ENCODE peak calls at places on chromosomes 5 and 9, in eight cellular contexts. V is mesendoderm, H is HCT116, X is right lobe of liver, O is A549, Y is AG04450, T is lower lobe of right lung, D is tibial artery. G is an unnamed sample.

GRCh38 chr5:169097374-169097831 is 203.5 kb downstream of the SLIT3 start:
- DNase-seq in O (no peak), X (no peak), H (no peak), Y (no peak), T (no peak), D (peak), V (no peak), G (peak)

GRCh38 chr5:110716247-110717245 is 9.9 kb downstream of the TMEM232 start:
- DNase-seq in O (no peak), H (no peak), D (no peak), V (peak), X (no peak), Y (no peak), T (no peak), G (no peak)

GRCh38 chr9:127711831-127712274 is 3.6 kb downstream of the PTRH1 start:
- DNase-seq in Y (no peak), T (no peak), D (no peak), H (no peak), X (no peak), V (no peak), O (no peak), G (no peak)

GRCh38 chr9:87178353-87178752 is 231.0 kb upstream of the GAS1 start:
- DNase-seq in H (no peak), O (no peak), Y (no peak), X (no peak), V (no peak), T (no peak), D (no peak), G (no peak)

GRCh38 chr9:92294297-92294676 is 790 bp upstream of the IARS1 start:
- DNase-seq in V (peak), D (no peak), T (peak), H (no peak), Y (no peak), O (no peak), X (no peak), G (no peak)

GRCh38 chr5:148452499-148453193 is 68.9 kb downstream of the FBXO38 start:
- DNase-seq in D (no peak), X (no peak), V (no peak), T (no peak), Y (no peak), O (no peak), H (no peak), G (no peak)

GRCh38 chr5:74476197-74477081 is 164.1 kb downstream of the ENC1 start:
- DNase-seq in V (no peak), D (no peak), O (no peak), H (no peak), X (no peak), Y (no peak), T (no peak), G (no peak)

GRCh38 chr5:151480859-151481258 is 33.5 kb downstream of the SLC36A1 start:
- DNase-seq in D (no peak), Y (no peak), O (no peak), H (no peak), V (peak), T (no peak), X (no peak), G (no peak)

GRCh38 chr9:18580146-18580545 is 106.2 kb downstream of the ADAMTSL1 start:
- DNase-seq in H (no peak), Y (no peak), D (no peak), O (no peak), T (no peak), V (no peak), X (no peak), G (no peak)

GRCh38 chr9:35277649-35278359 is 116.0 kb downstream of the UNC13B start:
- DNase-seq in O (no peak), T (no peak), D (peak), X (no peak), H (no peak), V (no peak), Y (peak), G (no peak)

GRCh38 chr9:138009456-138010273 is 132.1 kb downstream of the CACNA1B start:
- DNase-seq in X (peak), Y (no peak), D (no peak), T (peak), H (no peak), V (no peak), O (no peak), G (no peak)

GRCh38 chr9:127904518-127904887 is 5.1 kb upstream of the ST6GALNAC6 start:
- DNase-seq in T (peak), Y (no peak), O (no peak), D (no peak), X (no peak), H (no peak), V (peak), G (no peak)

GRCh38 chr5:94181940-94182339 is 436.5 kb downstream of the KIAA0825 start:
- DNase-seq in T (no peak), V (peak), O (no peak), X (no peak), D (no peak), H (peak), Y (no peak), G (no peak)

GRCh38 chr5:27814211-27814610 is 775.8 kb upstream of the CDH9 start:
- DNase-seq in H (no peak), Y (no peak), T (no peak), X (no peak), O (no peak), D (no peak), V (no peak), G (no peak)

GRCh38 chr5:71653119-71653518 is 66.0 kb upstream of the CARTPT start:
- DNase-seq in H (no peak), O (no peak), X (no peak), D (no peak), V (no peak), T (no peak), Y (no peak), G (no peak)

GRCh38 chr5:72845889-72846288 is 29.4 kb downstream of the TNPO1 start:
- DNase-seq in V (no peak), T (no peak), D (no peak), O (no peak), Y (no peak), X (no peak), H (no peak), G (no peak)

GRCh38 chr5:160353379-160353778 is 17.0 kb downstream of the C1QTNF2 start:
- DNase-seq in D (peak), H (no peak), Y (no peak), X (no peak), O (no peak), T (no peak), V (peak), G (no peak)

GRCh38 chr5:172183881-172184280 is 4.1 kb downstream of the STK10 start:
- DNase-seq in X (no peak), D (no peak), H (no peak), O (no peak), V (peak), T (no peak), Y (no peak), G (no peak)

DNA sequence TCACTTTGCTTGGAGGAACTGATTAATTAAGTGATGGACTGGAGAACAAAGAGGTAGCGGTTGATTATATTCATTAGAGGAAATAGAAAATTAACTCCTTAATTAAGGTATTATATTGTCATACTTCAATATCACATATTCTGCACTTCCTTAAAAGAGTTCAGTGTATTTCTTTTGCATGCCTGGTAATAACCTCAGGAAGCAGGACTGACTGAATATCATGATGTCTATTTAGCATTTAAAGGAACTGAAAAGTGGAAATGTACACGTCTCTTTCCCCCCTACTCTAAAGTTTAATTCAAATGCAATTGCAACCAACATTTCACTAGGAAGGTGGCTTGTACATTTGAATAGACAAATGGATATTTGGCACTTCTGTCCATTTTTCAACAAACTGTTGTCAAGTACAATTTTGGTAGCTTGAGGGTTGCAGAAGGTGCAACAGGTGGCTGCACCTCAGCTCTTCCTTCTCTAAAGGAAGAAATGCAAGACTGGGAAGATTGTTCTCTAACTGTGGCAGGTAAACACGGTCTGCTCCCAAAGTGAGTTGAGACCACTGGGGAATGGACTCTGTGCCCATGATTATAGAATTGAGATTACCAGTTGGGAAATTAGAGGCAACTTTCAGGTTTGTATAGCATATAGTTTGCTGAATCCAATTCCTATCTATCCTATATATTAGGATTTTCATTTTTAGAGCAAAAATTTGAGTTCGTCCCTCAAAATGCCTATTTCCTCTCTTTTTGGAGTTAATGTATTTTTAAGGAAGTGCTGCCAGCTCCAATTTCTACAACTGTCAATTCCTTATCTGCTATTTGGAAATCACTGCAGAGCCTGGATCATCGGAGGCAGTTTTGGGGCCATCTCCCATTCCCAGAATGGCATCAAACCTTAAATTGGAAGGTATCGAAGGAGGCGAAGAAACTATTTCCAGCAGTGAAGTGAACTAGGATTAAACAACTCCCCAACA is 98.9 kb upstream of the TAF11L2 start:
- DNase-seq in H (no peak), D (no peak), T (no peak), O (no peak), V (no peak), Y (no peak), X (no peak), G (no peak)
- H3K27ac ChIP-seq in H (no peak), D (no peak), T (no peak), O (no peak), V (no peak), Y (no peak), X (no peak), G (no peak)

DNA sequence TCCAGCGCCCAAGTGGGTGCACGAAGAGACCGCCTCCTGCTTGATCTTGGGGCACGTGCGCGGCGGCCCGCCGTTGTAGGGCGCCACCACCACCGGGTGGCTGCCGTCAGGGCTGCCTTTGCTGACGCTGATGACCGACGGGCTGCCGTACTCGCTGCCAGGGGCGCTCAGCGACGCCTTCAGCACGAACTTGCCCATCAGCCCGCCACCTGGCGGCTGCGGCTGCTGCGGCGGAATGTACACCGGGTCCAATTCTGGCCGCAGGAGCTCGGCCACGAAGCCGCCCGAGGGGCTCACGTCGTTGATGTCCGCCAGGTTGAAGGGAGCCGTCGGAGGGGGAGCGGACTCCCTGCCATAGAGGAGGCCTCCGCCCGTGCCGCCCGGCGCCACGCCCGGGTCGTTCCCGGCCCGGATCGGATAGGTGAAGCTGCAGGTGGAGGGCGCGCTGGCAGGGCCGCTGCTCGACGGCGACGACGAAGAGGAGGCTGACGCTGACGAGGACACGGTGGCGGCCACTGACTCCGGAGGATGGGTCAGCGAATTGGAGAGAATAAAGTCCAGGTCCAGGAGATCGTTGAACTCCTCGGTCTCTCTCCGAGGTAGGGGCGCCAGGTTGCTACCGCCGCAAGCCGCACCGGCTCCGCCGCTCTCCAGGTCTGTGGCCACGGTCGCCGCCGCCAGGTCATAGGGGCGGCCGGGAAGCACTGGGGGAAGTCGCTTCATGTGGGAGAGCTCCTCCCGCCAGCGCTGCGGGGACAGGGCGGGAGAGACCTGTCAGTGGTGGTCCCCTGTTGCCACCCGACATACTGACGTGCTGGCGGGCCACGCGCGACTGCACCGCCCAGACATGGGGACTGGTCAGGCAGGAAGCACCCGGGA is 1.8 kb downstream of the KLF4 start:
- DNase-seq in Y (no peak), O (peak), T (peak), X (peak), V (peak), H (no peak), D (peak), G (no peak)
- H3K27ac ChIP-seq in Y (no peak), O (peak), T (peak), X (peak), V (no peak), H (peak), D (peak), G (no peak)

GRCh38 chr9:129402341-129402739 is 218.6 kb downstream of the C9orf50 start:
- DNase-seq in O (no peak), T (no peak), X (no peak), H (no peak), D (no peak), Y (no peak), V (peak), G (no peak)
- H3K27ac ChIP-seq in O (peak), T (peak), X (no peak), H (peak), D (peak), Y (no peak), V (peak), G (no peak)

GRCh38 chr5:140244525-140245025 is 58.3 kb downstream of the PFDN1 start:
- DNase-seq in T (peak), X (peak), H (no peak), D (peak), Y (peak), V (peak), O (peak), G (peak)
- H3K27ac ChIP-seq in T (no peak), X (no peak), H (no peak), D (no peak), Y (peak), V (no peak), O (no peak), G (no peak)

DNA sequence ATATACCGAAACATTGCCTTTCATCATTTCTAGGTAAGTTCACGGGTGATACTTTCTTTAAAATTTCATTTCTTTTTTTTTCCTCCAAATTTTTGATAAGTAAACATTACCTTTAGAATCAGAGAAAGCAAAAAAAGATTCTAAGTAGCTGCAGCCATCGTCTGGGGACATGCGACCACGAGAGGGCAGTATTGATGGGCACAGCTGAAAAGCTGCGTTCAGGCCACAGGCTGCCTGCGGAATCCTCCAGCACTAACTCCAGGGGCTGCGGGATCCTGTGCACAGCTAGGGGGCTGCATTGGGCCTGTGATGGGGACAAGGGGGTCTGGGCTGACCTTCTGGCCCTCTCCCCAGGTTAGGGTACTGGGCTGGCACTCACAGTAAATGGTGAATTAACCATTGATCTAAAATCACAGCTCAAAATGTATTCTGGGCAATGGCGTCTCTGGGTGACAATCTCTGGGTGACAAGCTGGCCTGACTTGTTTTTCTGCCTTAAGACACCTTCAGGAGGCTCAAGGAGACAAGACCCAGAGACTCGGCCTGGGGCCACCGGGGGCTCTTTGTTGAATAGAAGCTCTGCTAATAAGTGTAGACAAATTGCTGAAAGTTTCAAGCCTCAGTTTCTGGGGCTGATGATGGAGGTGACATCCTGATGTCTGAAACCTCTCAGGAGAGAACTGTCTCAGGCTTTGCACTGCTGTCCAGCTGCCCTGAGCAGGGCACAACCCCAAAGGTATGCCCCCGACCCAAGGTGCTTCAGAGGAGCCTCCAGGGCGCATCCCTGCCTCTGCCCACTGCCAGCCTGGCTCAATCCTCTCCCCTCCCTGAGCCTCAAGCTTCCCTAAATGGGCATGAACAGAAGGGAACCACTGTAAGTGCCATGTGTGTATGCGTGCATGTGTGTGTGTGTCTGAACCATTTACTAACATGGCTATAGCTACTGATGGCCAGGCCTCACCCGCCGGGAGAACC is 44.3 kb upstream of the SARDH start:
- DNase-seq in H (peak), D (peak), X (peak), T (peak), O (peak), V (peak), Y (peak), G (peak)
- H3K27ac ChIP-seq in H (no peak), D (no peak), X (no peak), T (no peak), O (no peak), V (no peak), Y (no peak), G (no peak)

DNA sequence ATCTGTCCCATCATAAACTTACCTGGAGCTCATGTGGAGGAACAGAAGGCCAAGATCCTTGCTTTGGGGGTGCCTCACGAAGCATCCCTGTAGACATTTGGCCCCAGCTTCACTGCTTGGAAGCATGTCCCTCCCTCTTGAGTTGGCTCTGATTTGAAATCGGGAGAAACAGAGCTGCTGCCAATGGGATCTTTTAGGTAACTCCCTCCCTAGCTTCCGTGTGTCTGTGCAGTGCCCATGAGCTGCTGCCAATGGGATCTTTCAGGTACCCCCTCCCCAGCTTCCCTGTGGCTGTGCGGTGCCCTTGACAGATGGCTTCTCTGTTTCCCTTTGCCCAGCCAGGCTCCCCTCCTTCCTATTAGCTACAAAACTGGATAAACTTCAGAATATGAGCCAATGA is 178.0 kb downstream of the NR3C1 start:
- DNase-seq in Y (no peak), V (no peak), D (no peak), T (no peak), O (no peak), X (no peak), H (no peak), G (no peak)
- H3K27ac ChIP-seq in Y (no peak), V (no peak), D (no peak), T (no peak), O (no peak), X (no peak), H (no peak), G (no peak)

GRCh38 chr9:111597852-111598729 is 1.4 kb downstream of the PTGR1 start:
- DNase-seq in Y (no peak), O (peak), V (peak), X (peak), H (peak), D (peak), T (peak), G (peak)
- H3K27ac ChIP-seq in Y (peak), O (peak), V (no peak), X (peak), H (peak), D (peak), T (peak), G (peak)

GRCh38 chr5:134115806-134116175 is 1.3 kb downstream of the TCF7 start:
- DNase-seq in Y (no peak), X (no peak), O (no peak), D (no peak), V (no peak), H (no peak), T (no peak), G (no peak)
- H3K27ac ChIP-seq in Y (no peak), X (no peak), O (no peak), D (no peak), V (no peak), H (no peak), T (no peak), G (no peak)

DNA sequence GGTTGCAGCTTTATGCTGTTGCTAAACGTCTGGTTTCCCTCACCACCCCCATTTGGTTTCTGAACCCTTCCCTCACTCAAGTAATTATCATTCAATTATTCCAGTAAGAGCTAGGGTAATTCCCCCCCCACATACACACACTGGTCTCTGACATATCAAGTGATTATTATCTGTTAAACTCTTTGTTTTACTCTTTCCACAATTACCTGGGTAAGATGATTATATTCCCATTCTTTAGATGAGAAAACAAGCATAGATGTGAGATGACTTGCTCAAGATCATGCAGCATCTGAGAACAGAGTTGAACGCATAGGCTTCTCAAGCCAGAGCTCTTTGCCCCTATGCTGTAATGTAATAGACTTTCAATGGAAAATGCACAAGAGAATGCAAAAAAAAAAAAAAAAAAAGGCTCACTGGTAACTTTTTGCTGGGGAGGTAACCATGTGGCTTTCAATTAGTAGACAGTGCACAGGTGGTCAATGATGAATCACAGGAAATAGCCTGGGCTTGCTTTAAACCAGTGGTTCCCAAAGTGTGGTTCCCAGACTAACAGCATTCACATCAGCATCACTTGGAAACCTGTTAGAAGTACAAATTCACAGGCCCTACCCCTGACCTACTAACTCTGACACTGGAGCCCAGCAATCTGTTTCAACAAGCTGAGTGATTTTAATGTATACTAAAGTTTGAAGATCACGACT is 87.6 kb downstream of the PIK3R1 start:
- DNase-seq in V (peak), H (no peak), X (no peak), D (no peak), T (no peak), Y (no peak), O (no peak), G (no peak)
- H3K27ac ChIP-seq in V (no peak), H (no peak), X (no peak), D (no peak), T (no peak), Y (no peak), O (no peak), G (no peak)

GRCh38 chr9:107674937-107675277 is 185.3 kb upstream of the KLF4 start:
- DNase-seq in D (peak), V (no peak), X (peak), Y (no peak), T (peak), O (no peak), H (no peak), G (no peak)

GRCh38 chr9:107671588-107671987 is 182.0 kb upstream of the KLF4 start:
- DNase-seq in Y (no peak), V (no peak), H (no peak), D (no peak), O (no peak), T (no peak), X (no peak), G (no peak)

GRCh38 chr9:107674252-107674936 is 184.8 kb upstream of the KLF4 start:
- DNase-seq in H (no peak), T (no peak), V (no peak), D (no peak), Y (no peak), O (no peak), X (no peak), G (no peak)

GRCh38 chr9:107675476-107676264 is 186.1 kb upstream of the KLF4 start:
- DNase-seq in X (no peak), V (no peak), H (no peak), Y (no peak), D (no peak), O (no peak), T (no peak), G (no peak)
- H3K27ac ChIP-seq in X (no peak), V (no peak), H (no peak), Y (no peak), D (no peak), O (no peak), T (peak), G (no peak)

G was measured in SJSA1.